ENCODE peak calls at places on chromosome 1, in six cellular contexts. One of them, this sample, is unnamed.

GRCh38 chr1:51415963-51416362 is 85.6 kb upstream of the TTC39A start:
- DNase-seq in right lobe of liver: no peak
- DNase-seq in pancreas: no peak
- DNase-seq in HCT116: no peak
- DNase-seq in brain microvascular endothelial cell: no peak
- DNase-seq in CD8-positive, alpha-beta memory T cell: no peak
- DNase-seq in this sample: no peak

GRCh38 chr1:226737819-226738420 is 1.2 kb downstream of the ITPKB start:
- DNase-seq in pancreas: peak; percentile 55
- DNase-seq in CD8-positive, alpha-beta memory T cell: peak; percentile 31
- DNase-seq in right lobe of liver: peak; percentile 54
- DNase-seq in HCT116: no peak
- DNase-seq in brain microvascular endothelial cell: peak; percentile 22
- DNase-seq in this sample: no peak

GRCh38 chr1:70455291-70455690 is 44.2 kb downstream of the CTH start:
- DNase-seq in right lobe of liver: no peak
- DNase-seq in pancreas: no peak
- DNase-seq in HCT116: no peak
- DNase-seq in brain microvascular endothelial cell: no peak
- DNase-seq in CD8-positive, alpha-beta memory T cell: no peak
- DNase-seq in this sample: no peak

GRCh38 chr1:203557390-203557789 is 63.4 kb downstream of the OPTC start:
- DNase-seq in pancreas: no peak
- DNase-seq in brain microvascular endothelial cell: peak; percentile 53
- DNase-seq in HCT116: no peak
- DNase-seq in right lobe of liver: no peak
- DNase-seq in CD8-positive, alpha-beta memory T cell: no peak
- DNase-seq in this sample: peak; percentile 75

GRCh38 chr1:162906485-162906884 is 45.5 kb upstream of the CCDC190 start:
- DNase-seq in CD8-positive, alpha-beta memory T cell: no peak
- DNase-seq in brain microvascular endothelial cell: peak; percentile 12
- DNase-seq in right lobe of liver: no peak
- DNase-seq in HCT116: no peak
- DNase-seq in pancreas: no peak
- DNase-seq in this sample: no peak

GRCh38 chr1:50780797-50781196 is 179.3 kb downstream of the FAF1 start:
- DNase-seq in pancreas: no peak
- DNase-seq in brain microvascular endothelial cell: no peak
- DNase-seq in right lobe of liver: no peak
- DNase-seq in HCT116: no peak
- DNase-seq in CD8-positive, alpha-beta memory T cell: no peak
- DNase-seq in this sample: no peak

GRCh38 chr1:15696956-15697521 is 12.9 kb downstream of the PLEKHM2 start:
- DNase-seq in CD8-positive, alpha-beta memory T cell: no peak
- DNase-seq in right lobe of liver: no peak
- DNase-seq in brain microvascular endothelial cell: no peak
- DNase-seq in pancreas: peak; percentile 22
- DNase-seq in HCT116: no peak
- DNase-seq in this sample: no peak

GRCh38 chr1:23100074-23100748 is 68.4 kb downstream of the LUZP1 start:
- DNase-seq in pancreas: no peak
- DNase-seq in right lobe of liver: no peak
- DNase-seq in brain microvascular endothelial cell: peak; percentile 96
- DNase-seq in HCT116: no peak
- DNase-seq in CD8-positive, alpha-beta memory T cell: peak; percentile 42
- DNase-seq in this sample: peak; percentile 90

GRCh38 chr1:171292799-171293198 is 21.2 kb upstream of the FMO4 start:
- DNase-seq in right lobe of liver: peak; percentile 22
- DNase-seq in HCT116: no peak
- DNase-seq in CD8-positive, alpha-beta memory T cell: no peak
- DNase-seq in brain microvascular endothelial cell: no peak
- DNase-seq in pancreas: no peak
- DNase-seq in this sample: peak; percentile 9

GRCh38 chr1:234216116-234216703 is 157.0 kb upstream of the COA6 start:
- DNase-seq in brain microvascular endothelial cell: no peak
- DNase-seq in right lobe of liver: no peak
- DNase-seq in HCT116: no peak
- DNase-seq in CD8-positive, alpha-beta memory T cell: no peak
- DNase-seq in pancreas: no peak
- DNase-seq in this sample: no peak

GRCh38 chr1:160682983-160683886 is 28.4 kb downstream of the CD48 start:
- DNase-seq in CD8-positive, alpha-beta memory T cell: no peak
- DNase-seq in HCT116: no peak
- DNase-seq in right lobe of liver: no peak
- DNase-seq in pancreas: no peak
- DNase-seq in brain microvascular endothelial cell: no peak
- DNase-seq in this sample: no peak

GRCh38 chr1:973459-974292 is 7.4 kb downstream of the PLEKHN1 start:
- DNase-seq in pancreas: no peak
- DNase-seq in brain microvascular endothelial cell: no peak
- DNase-seq in CD8-positive, alpha-beta memory T cell: no peak
- DNase-seq in right lobe of liver: peak; percentile 16
- DNase-seq in HCT116: no peak
- DNase-seq in this sample: no peak

GRCh38 chr1:232143315-232143886 is 486.5 kb downstream of the SIPA1L2 start:
- DNase-seq in brain microvascular endothelial cell: no peak
- DNase-seq in right lobe of liver: no peak
- DNase-seq in HCT116: no peak
- DNase-seq in CD8-positive, alpha-beta memory T cell: no peak
- DNase-seq in pancreas: no peak
- DNase-seq in this sample: no peak

GRCh38 chr1:108725906-108726305 is 13.2 kb downstream of the FNDC7 start:
- DNase-seq in HCT116: no peak
- DNase-seq in brain microvascular endothelial cell: no peak
- DNase-seq in right lobe of liver: no peak
- DNase-seq in CD8-positive, alpha-beta memory T cell: no peak
- DNase-seq in pancreas: no peak
- DNase-seq in this sample: no peak

GRCh38 chr1:210792703-210793102 is 341.2 kb downstream of the KCNH1 start:
- DNase-seq in right lobe of liver: no peak
- DNase-seq in pancreas: no peak
- DNase-seq in HCT116: no peak
- DNase-seq in brain microvascular endothelial cell: peak; percentile 53
- DNase-seq in CD8-positive, alpha-beta memory T cell: no peak
- DNase-seq in this sample: peak; percentile 61

GRCh38 chr1:178371999-178372398 is 124.8 kb downstream of the CLEC20A start:
- DNase-seq in pancreas: no peak
- DNase-seq in brain microvascular endothelial cell: no peak
- DNase-seq in CD8-positive, alpha-beta memory T cell: no peak
- DNase-seq in right lobe of liver: no peak
- DNase-seq in HCT116: no peak
- DNase-seq in this sample: no peak

GRCh38 chr1:158972841-158973240 is 36.9 kb upstream of the IFI16 start:
- DNase-seq in right lobe of liver: no peak
- DNase-seq in brain microvascular endothelial cell: no peak
- DNase-seq in HCT116: no peak
- DNase-seq in pancreas: no peak
- DNase-seq in CD8-positive, alpha-beta memory T cell: no peak
- DNase-seq in this sample: no peak

GRCh38 chr1:99919221-99919620 is 50.6 kb upstream of the SLC35A3 start:
- DNase-seq in HCT116: no peak
- DNase-seq in CD8-positive, alpha-beta memory T cell: no peak
- DNase-seq in pancreas: no peak
- DNase-seq in brain microvascular endothelial cell: no peak
- DNase-seq in right lobe of liver: no peak
- DNase-seq in this sample: no peak

GRCh38 chr1:80462006-80462405 is 1338.7 kb upstream of the ADGRL2 start:
- DNase-seq in HCT116: no peak
- DNase-seq in CD8-positive, alpha-beta memory T cell: no peak
- DNase-seq in brain microvascular endothelial cell: no peak
- DNase-seq in pancreas: no peak
- DNase-seq in right lobe of liver: no peak
- DNase-seq in this sample: no peak

GRCh38 chr1:51282605-51283004 is 46.5 kb downstream of the RNF11 start:
- DNase-seq in HCT116: no peak
- DNase-seq in brain microvascular endothelial cell: no peak
- DNase-seq in pancreas: no peak
- DNase-seq in CD8-positive, alpha-beta memory T cell: no peak
- DNase-seq in right lobe of liver: no peak
- DNase-seq in this sample: no peak

GRCh38 chr1:20496241-20496661 is 10.2 kb upstream of the CAMK2N1 start:
- DNase-seq in CD8-positive, alpha-beta memory T cell: no peak
- DNase-seq in brain microvascular endothelial cell: peak; percentile 64
- DNase-seq in right lobe of liver: no peak
- DNase-seq in pancreas: no peak
- DNase-seq in HCT116: peak; percentile 99
- DNase-seq in this sample: no peak

GRCh38 chr1:46527474-46528296 is 23.8 kb downstream of the KNCN start:
- DNase-seq in pancreas: peak; percentile 74
- DNase-seq in right lobe of liver: peak; percentile 79
- DNase-seq in HCT116: peak; percentile 54
- DNase-seq in CD8-positive, alpha-beta memory T cell: peak; percentile 60
- DNase-seq in brain microvascular endothelial cell: peak; percentile 67
- DNase-seq in this sample: no peak

GRCh38 chr1:147444381-147444780 is 96.9 kb upstream of the BCL9 start:
- DNase-seq in brain microvascular endothelial cell: no peak
- DNase-seq in CD8-positive, alpha-beta memory T cell: no peak
- DNase-seq in pancreas: no peak
- DNase-seq in HCT116: no peak
- DNase-seq in right lobe of liver: no peak
- DNase-seq in this sample: no peak

GRCh38 chr1:157367870-157368269 is 184.4 kb downstream of the FCRL5 start:
- DNase-seq in right lobe of liver: no peak
- DNase-seq in pancreas: no peak
- DNase-seq in HCT116: no peak
- DNase-seq in brain microvascular endothelial cell: no peak
- DNase-seq in CD8-positive, alpha-beta memory T cell: no peak
- DNase-seq in this sample: no peak

GRCh38 chr1:227941509-227942020 is 6.2 kb downstream of the WNT9A start:
- DNase-seq in pancreas: peak; percentile 13
- DNase-seq in CD8-positive, alpha-beta memory T cell: no peak
- DNase-seq in brain microvascular endothelial cell: no peak
- DNase-seq in right lobe of liver: peak; percentile 16
- DNase-seq in HCT116: no peak
- DNase-seq in this sample: no peak

DNA sequence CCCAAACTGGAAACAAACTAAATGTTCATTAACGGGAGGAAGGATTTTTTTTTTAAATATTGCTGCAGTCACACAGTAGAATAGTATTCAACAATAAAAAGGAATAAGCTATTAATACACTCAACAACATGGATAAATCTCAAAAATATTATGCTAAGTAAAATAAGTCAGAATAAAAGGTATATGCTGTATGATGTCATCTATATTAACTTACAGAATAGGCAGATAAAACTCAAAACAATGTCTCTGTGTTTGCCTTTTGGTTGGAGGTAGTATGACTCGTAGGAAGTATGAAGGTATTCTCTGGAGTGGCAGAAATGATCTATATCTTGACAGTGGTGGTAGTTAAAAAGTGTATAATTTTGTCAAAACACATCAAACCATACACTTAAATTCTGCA is 6.1 kb upstream of the ST6GALNAC5 start:
- DNase-seq in CD8-positive, alpha-beta memory T cell: no peak
- DNase-seq in brain microvascular endothelial cell: no peak
- DNase-seq in right lobe of liver: no peak
- DNase-seq in pancreas: no peak
- DNase-seq in HCT116: no peak
- DNase-seq in this sample: no peak
- H3K4me3 ChIP-seq in CD8-positive, alpha-beta memory T cell: no peak overlapping the region
- H3K4me3 ChIP-seq in brain microvascular endothelial cell: no peak overlapping the region
- H3K4me3 ChIP-seq in right lobe of liver: no peak overlapping the region
- H3K4me3 ChIP-seq in pancreas: no peak overlapping the region
- H3K4me3 ChIP-seq in HCT116: no peak overlapping the region
- H3K4me3 ChIP-seq in this sample: no peak overlapping the region

DNA sequence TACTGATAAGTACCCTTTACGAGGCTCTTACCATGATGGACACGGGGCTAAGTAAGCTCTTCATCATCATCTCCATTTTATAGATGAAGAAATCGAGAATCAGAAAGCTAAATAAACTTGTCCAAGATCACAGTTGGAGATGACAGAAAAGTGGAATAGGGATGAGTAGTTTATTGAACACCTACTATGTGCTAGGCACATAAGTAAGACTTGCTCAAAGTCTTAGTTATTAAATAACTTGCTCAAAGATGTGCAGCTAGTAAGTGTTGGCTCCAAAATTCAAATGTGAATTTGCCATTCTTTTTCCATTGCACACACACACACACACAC is 611 bp upstream of the RGS16 start:
- DNase-seq in right lobe of liver: no peak
- DNase-seq in brain microvascular endothelial cell: no peak
- DNase-seq in pancreas: no peak
- DNase-seq in HCT116: no peak
- DNase-seq in CD8-positive, alpha-beta memory T cell: no peak
- DNase-seq in this sample: no peak
- H3K4me3 ChIP-seq in right lobe of liver: no peak overlapping the region
- H3K4me3 ChIP-seq in brain microvascular endothelial cell: no peak overlapping the region
- H3K4me3 ChIP-seq in pancreas: peak overlapping the region; percentile 44
- H3K4me3 ChIP-seq in HCT116: no peak overlapping the region
- H3K4me3 ChIP-seq in CD8-positive, alpha-beta memory T cell: peak overlapping the region; percentile 35
- H3K4me3 ChIP-seq in this sample: no peak overlapping the region

DNA sequence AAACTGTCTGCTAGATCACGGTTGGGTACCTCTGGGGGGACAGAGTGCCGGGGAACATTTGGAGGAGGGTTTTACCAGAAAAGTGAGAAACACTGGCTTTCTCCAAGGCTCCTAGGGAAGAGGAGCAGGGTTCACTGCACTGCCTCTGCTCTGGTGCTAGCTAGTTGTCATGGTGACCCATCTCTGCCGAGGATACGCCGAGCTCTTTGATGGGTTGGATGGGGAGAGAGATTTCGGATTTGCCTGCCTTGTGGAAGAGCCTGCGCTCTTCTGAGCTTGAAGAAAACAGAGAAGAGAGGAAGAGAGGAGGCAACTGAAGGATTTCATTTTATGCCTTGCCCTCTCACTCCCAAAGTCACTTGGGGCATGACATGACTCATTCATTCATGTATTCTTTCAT is 92.1 kb downstream of the NAV1 start:
- DNase-seq in pancreas: no peak
- DNase-seq in HCT116: no peak
- DNase-seq in CD8-positive, alpha-beta memory T cell: no peak
- DNase-seq in right lobe of liver: no peak
- DNase-seq in brain microvascular endothelial cell: no peak
- DNase-seq in this sample: no peak
- H3K4me3 ChIP-seq in pancreas: no peak overlapping the region
- H3K4me3 ChIP-seq in HCT116: no peak overlapping the region
- H3K4me3 ChIP-seq in CD8-positive, alpha-beta memory T cell: no peak overlapping the region
- H3K4me3 ChIP-seq in right lobe of liver: no peak overlapping the region
- H3K4me3 ChIP-seq in brain microvascular endothelial cell: no peak overlapping the region
- H3K4me3 ChIP-seq in this sample: no peak overlapping the region

DNA sequence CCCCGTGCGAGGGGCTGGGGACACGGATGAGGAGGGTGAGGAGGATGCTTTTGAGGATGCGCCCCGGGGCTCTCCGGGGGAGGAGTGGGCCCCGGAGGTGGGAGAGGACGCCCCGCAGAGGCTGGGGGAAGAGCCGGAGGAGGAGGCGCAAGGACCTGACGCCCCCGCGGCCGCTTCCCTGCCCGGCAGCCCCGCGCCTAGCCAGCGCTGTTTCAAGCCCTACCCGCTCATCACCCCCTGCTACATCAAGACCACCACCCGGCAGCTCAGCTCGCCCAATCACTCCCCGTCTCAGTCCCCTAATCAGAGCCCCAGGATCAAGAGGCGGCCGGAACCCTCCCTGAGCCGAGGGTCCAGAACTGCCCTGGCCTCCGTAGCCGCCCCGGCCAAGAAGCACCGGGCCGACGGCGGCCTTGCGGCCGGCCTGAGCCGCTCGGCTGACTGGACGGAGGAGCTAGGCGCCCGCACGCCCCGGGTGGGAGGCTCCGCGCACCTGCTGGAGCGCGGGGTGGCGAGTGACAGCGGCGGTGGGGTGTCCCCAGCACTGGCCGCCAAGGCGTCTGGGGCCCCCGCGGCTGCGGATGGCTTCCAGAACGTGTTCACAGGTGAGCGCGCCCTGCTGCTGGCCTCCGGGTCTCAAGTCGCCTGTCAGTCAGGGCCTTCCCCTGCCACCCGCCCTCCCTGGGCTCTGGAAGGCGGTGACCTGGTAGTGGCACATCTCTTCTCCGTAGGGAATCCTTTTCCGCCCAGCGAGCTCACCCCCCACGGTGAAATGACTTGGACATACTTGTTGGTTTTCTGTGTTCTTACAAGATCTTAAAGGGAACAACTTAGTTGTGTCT is 1.7 kb downstream of the FMN2 start:
- DNase-seq in CD8-positive, alpha-beta memory T cell: no peak
- DNase-seq in HCT116: no peak
- DNase-seq in pancreas: no peak
- DNase-seq in brain microvascular endothelial cell: peak; percentile 25
- DNase-seq in right lobe of liver: no peak
- DNase-seq in this sample: no peak
- H3K4me3 ChIP-seq in CD8-positive, alpha-beta memory T cell: no peak overlapping the region
- H3K4me3 ChIP-seq in HCT116: no peak overlapping the region
- H3K4me3 ChIP-seq in pancreas: no peak overlapping the region
- H3K4me3 ChIP-seq in brain microvascular endothelial cell: peak overlapping the region; percentile 75
- H3K4me3 ChIP-seq in right lobe of liver: no peak overlapping the region
- H3K4me3 ChIP-seq in this sample: peak overlapping the region; percentile 84

This sample was measured in AG04449.